ENCODE peak calls at places on chromosomes 2 and 18, in five cellular contexts. One of them, this sample, is unnamed.

GRCh38 chr2:148582679-148583511 is 61.7 kb upstream of the EPC2 start:
- DNase-seq in IMR-90: peak
- DNase-seq in mesenchymal stem cell: no peak
- DNase-seq in neuronal stem cell: no peak
- DNase-seq in mesendoderm: peak
- DNase-seq in this sample: no peak

GRCh38 chr2:65749549-65749948 is 317.1 kb upstream of the SPRED2 start:
- DNase-seq in mesenchymal stem cell: peak
- DNase-seq in neuronal stem cell: no peak
- DNase-seq in mesendoderm: no peak
- DNase-seq in IMR-90: peak
- DNase-seq in this sample: no peak

GRCh38 chr18:3873211-3873610 is 423.2 kb downstream of the TGIF1 start:
- DNase-seq in IMR-90: no peak
- DNase-seq in mesenchymal stem cell: no peak
- DNase-seq in mesendoderm: no peak
- DNase-seq in neuronal stem cell: no peak
- DNase-seq in this sample: no peak

GRCh38 chr18:12645751-12646203 is 12.1 kb downstream of the SPIRE1 start:
- DNase-seq in mesendoderm: no peak
- DNase-seq in mesenchymal stem cell: no peak
- DNase-seq in neuronal stem cell: no peak
- DNase-seq in IMR-90: peak
- DNase-seq in this sample: peak

GRCh38 chr2:135050684-135051083 is 1.4 kb upstream of the RAB3GAP1 start:
- DNase-seq in mesenchymal stem cell: no peak
- DNase-seq in neuronal stem cell: no peak
- DNase-seq in mesendoderm: no peak
- DNase-seq in IMR-90: no peak
- DNase-seq in this sample: no peak

GRCh38 chr18:61891271-61891670 is 1.5 kb downstream of the RNF152 start:
- DNase-seq in mesendoderm: no peak
- DNase-seq in mesenchymal stem cell: no peak
- DNase-seq in neuronal stem cell: no peak
- DNase-seq in IMR-90: no peak
- DNase-seq in this sample: no peak

GRCh38 chr18:13216092-13216582 is 2.4 kb upstream of the LDLRAD4 start:
- DNase-seq in neuronal stem cell: peak
- DNase-seq in mesendoderm: peak
- DNase-seq in mesenchymal stem cell: peak
- DNase-seq in IMR-90: peak
- DNase-seq in this sample: peak

GRCh38 chr2:232354069-232354468 is 24.5 kb upstream of the ALPP start:
- DNase-seq in neuronal stem cell: no peak
- DNase-seq in IMR-90: no peak
- DNase-seq in mesenchymal stem cell: no peak
- DNase-seq in mesendoderm: no peak
- DNase-seq in this sample: no peak

GRCh38 chr2:105917688-105918087 is 173.0 kb downstream of the NCK2 start:
- DNase-seq in mesendoderm: no peak
- DNase-seq in IMR-90: no peak
- DNase-seq in neuronal stem cell: no peak
- DNase-seq in mesenchymal stem cell: no peak
- DNase-seq in this sample: no peak

GRCh38 chr18:23618862-23619387 is 32.6 kb upstream of the NPC1 start:
- DNase-seq in mesendoderm: peak
- DNase-seq in IMR-90: no peak
- DNase-seq in neuronal stem cell: peak
- DNase-seq in mesenchymal stem cell: no peak
- DNase-seq in this sample: no peak

GRCh38 chr2:159131882-159132281 is 154.6 kb downstream of the WDSUB1 start:
- DNase-seq in mesenchymal stem cell: peak
- DNase-seq in IMR-90: peak
- DNase-seq in neuronal stem cell: no peak
- DNase-seq in mesendoderm: peak
- DNase-seq in this sample: peak

GRCh38 chr18:12434541-12434929 is 26.8 kb downstream of the PRELID3A start:
- DNase-seq in IMR-90: no peak
- DNase-seq in neuronal stem cell: no peak
- DNase-seq in mesendoderm: no peak
- DNase-seq in mesenchymal stem cell: no peak
- DNase-seq in this sample: no peak

GRCh38 chr2:9982248-9982647 is 30.8 kb downstream of the GRHL1 start:
- DNase-seq in neuronal stem cell: no peak
- DNase-seq in mesendoderm: no peak
- DNase-seq in IMR-90: peak
- DNase-seq in mesenchymal stem cell: no peak
- DNase-seq in this sample: no peak

GRCh38 chr2:232494542-232494941 is 6.9 kb upstream of the ECEL1 start:
- DNase-seq in IMR-90: no peak
- DNase-seq in mesenchymal stem cell: no peak
- DNase-seq in neuronal stem cell: no peak
- DNase-seq in mesendoderm: no peak
- DNase-seq in this sample: no peak

GRCh38 chr2:53497020-53497419 is 270.6 kb upstream of the CHAC2 start:
- DNase-seq in mesendoderm: no peak
- DNase-seq in mesenchymal stem cell: no peak
- DNase-seq in neuronal stem cell: no peak
- DNase-seq in IMR-90: no peak
- DNase-seq in this sample: no peak

GRCh38 chr18:25038261-25038660 is 313.7 kb downstream of the ZNF521 start:
- DNase-seq in IMR-90: no peak
- DNase-seq in mesendoderm: no peak
- DNase-seq in mesenchymal stem cell: no peak
- DNase-seq in neuronal stem cell: peak
- DNase-seq in this sample: no peak

GRCh38 chr2:44578401-44579135 is 216.8 kb downstream of the CAMKMT start:
- DNase-seq in mesendoderm: no peak
- DNase-seq in mesenchymal stem cell: peak
- DNase-seq in neuronal stem cell: no peak
- DNase-seq in IMR-90: peak
- DNase-seq in this sample: peak

DNA sequence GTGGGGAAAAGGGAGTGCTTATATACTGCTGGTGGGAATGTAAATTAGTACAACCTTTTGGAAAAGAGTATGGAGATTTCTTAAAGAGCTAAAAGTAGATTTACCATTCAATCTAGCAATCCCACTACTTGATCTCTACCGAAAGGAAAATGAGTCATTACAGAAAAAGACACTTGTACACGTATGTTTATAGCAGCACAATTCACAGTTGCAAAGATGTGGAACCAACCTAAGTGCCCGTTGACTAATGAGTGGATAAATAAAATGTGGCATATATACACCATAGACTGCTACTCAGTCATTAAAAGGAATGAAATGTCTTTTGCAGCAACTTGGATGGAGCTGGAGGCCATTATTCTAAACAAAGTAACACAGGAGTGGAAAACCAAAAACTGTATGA is 29.5 kb downstream of the FLACC1 start:
- DNase-seq in IMR-90: no peak
- DNase-seq in mesenchymal stem cell: no peak
- DNase-seq in mesendoderm: no peak
- DNase-seq in neuronal stem cell: no peak
- DNase-seq in this sample: no peak
- H3K4me3 ChIP-seq in IMR-90: no peak
- H3K4me3 ChIP-seq in mesenchymal stem cell: no peak
- H3K4me3 ChIP-seq in mesendoderm: no peak
- H3K4me3 ChIP-seq in neuronal stem cell: no peak
- H3K4me3 ChIP-seq in this sample: no peak

GRCh38 chr2:153474407-153474806 is 4.2 kb downstream of the RPRM start:
- DNase-seq in neuronal stem cell: no peak
- DNase-seq in mesenchymal stem cell: no peak
- DNase-seq in mesendoderm: peak
- DNase-seq in IMR-90: no peak
- DNase-seq in this sample: no peak

GRCh38 chr2:153477641-153478288 is 797 bp downstream of the RPRM start:
- DNase-seq in IMR-90: no peak
- DNase-seq in mesenchymal stem cell: no peak
- DNase-seq in neuronal stem cell: no peak
- DNase-seq in mesendoderm: peak
- DNase-seq in this sample: no peak

GRCh38 chr2:153477096-153477555 is 1.4 kb downstream of the RPRM start:
- DNase-seq in mesendoderm: peak
- DNase-seq in neuronal stem cell: no peak
- DNase-seq in IMR-90: no peak
- DNase-seq in mesenchymal stem cell: no peak
- DNase-seq in this sample: no peak

GRCh38 chr2:153478289-153479261 is at the start of gene RPRM:
- DNase-seq in mesenchymal stem cell: peak
- DNase-seq in IMR-90: peak
- DNase-seq in mesendoderm: peak
- DNase-seq in neuronal stem cell: peak
- DNase-seq in this sample: peak

DNA sequence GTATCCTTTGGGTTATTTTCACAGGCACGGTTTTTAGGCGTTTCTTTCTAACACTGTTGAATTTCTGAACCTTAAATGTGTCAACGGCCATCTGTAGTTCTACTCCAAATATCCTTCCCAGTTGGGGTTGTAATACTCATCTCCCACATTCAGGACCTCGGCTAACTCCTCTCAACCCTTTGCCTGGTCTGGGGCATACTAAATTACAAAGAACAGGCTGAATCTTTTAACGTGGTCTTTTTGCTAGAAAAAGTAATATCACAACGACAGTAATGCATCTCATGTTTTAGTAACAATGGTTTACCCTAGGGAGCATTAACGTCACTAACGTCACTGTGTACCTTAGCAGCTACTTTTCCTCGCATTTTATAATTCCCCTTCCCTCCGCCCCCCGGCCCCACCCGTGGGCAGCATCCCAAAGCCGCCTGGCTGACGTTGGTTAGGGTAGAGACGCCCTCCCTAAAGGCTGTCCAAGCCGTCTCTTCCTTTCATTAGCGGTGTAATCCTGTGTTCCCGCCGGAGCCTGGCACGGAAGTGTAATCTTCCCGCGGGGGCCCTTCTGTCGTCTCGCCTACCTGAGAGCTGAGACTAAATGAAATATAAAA is 2.0 kb downstream of the RPRM start:
- DNase-seq in mesendoderm: peak
- DNase-seq in mesenchymal stem cell: no peak
- DNase-seq in neuronal stem cell: no peak
- DNase-seq in IMR-90: no peak
- DNase-seq in this sample: no peak
- H3K27ac ChIP-seq in mesendoderm: peak
- H3K27ac ChIP-seq in mesenchymal stem cell: no peak
- H3K27ac ChIP-seq in neuronal stem cell: no peak
- H3K27ac ChIP-seq in IMR-90: no peak
- H3K27ac ChIP-seq in this sample: no peak

GRCh38 chr2:178920916-178921513 is 113.8 kb upstream of the TTN start:
- DNase-seq in mesendoderm: no peak
- DNase-seq in neuronal stem cell: no peak
- DNase-seq in IMR-90: no peak
- DNase-seq in mesenchymal stem cell: no peak
- DNase-seq in this sample: no peak
- H3K18ac ChIP-seq in mesendoderm: no peak
- H3K18ac ChIP-seq in neuronal stem cell: no peak
- H3K18ac ChIP-seq in IMR-90: no peak
- H3K18ac ChIP-seq in mesenchymal stem cell: no peak
- H3K18ac ChIP-seq in this sample: no peak

DNA sequence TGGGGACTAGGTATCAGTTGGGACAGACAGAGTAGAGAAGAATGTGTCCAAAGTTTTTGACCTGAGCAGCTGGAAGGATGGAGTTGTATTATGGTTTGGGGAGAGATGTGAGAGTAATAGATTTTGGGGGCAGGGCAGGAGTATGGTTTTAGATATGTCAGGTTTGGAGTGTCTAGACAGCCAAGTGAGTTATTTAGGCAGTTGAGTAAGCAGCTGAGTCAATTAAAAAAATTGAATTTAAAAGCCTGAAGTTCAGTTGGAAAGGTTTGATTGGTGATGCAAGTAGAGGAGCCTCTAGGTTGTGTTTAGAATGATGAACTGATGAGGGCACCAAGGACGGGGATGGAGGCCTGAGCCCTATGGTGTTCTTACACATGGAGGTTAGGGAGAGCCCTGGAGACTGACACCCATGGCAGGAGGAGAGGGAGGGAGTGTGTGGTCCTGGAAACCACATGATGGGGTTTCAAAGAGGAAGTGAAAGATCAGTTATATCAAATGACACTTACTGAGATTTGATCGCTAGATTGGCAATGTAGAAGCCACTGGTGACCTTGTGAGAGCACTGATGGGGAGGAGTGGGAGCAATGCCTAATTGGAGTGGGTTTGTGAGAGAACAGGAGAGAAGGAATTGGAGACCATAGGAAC is 10.2 kb downstream of the ITGA6 start:
- DNase-seq in mesenchymal stem cell: no peak
- DNase-seq in mesendoderm: no peak
- DNase-seq in IMR-90: no peak
- DNase-seq in neuronal stem cell: no peak
- DNase-seq in this sample: no peak
- H3K4me3 ChIP-seq in mesenchymal stem cell: no peak
- H3K4me3 ChIP-seq in mesendoderm: no peak
- H3K4me3 ChIP-seq in IMR-90: no peak
- H3K4me3 ChIP-seq in neuronal stem cell: no peak
- H3K4me3 ChIP-seq in this sample: no peak

This sample was measured in trophoblast cell.